ENCODE peak calls at places on chromosomes 7 and 10, in eight cellular contexts. O is heart right ventricle, A is tibial artery, B is IMR-90, E is ovary, Y is T-helper 17 cell, S is neural progenitor cell, L is right cardiac atrium. J is an unnamed sample.
A peak's percentile ranks its signal among the peaks of the same experiment; 100 is the strongest.

GRCh38 chr7:94559972-94560371 is 50.4 kb downstream of the CASD1 start:
- DNase-seq in B (no peak), O (no peak), E (no peak), L (no peak), S (no peak), A (no peak), Y (no peak), J (no peak)

GRCh38 chr10:73810735-73811465 is 498 bp downstream of the NDST2 start:
- DNase-seq in A (no peak), Y (peak; percentile 57), S (peak; percentile 61), L (peak; percentile 46), B (no peak), O (peak; percentile 27), E (peak; percentile 56), J (no peak)

GRCh38 chr10:634256-634655 is 55.2 kb downstream of the DIP2C start:
- DNase-seq in B (peak; percentile 36), L (no peak), S (no peak), E (no peak), Y (no peak), A (peak; percentile 57), O (no peak), J (no peak)

GRCh38 chr7:132755538-132756481 is 179.5 kb upstream of the PLXNA4 start:
- DNase-seq in Y (no peak), B (no peak), L (no peak), S (no peak), A (no peak), E (no peak), O (no peak), J (peak; percentile 34)

GRCh38 chr10:58189269-58189668 is 78.4 kb downstream of the IPMK start:
- DNase-seq in O (no peak), B (peak; percentile 76), A (no peak), L (no peak), Y (no peak), E (no peak), S (no peak), J (no peak)

GRCh38 chr10:70328987-70329386 is 45.2 kb upstream of the NPFFR1 start:
- DNase-seq in Y (no peak), O (no peak), E (no peak), A (no peak), L (no peak), B (peak; percentile 28), S (no peak), J (no peak)

GRCh38 chr10:131673396-131673795 is 227.4 kb upstream of the PPP2R2D start:
- DNase-seq in A (no peak), B (no peak), E (no peak), Y (no peak), L (no peak), O (no peak), S (no peak), J (no peak)

GRCh38 chr7:41900532-41900931 is 197.6 kb upstream of the INHBA start:
- DNase-seq in S (no peak), A (no peak), O (no peak), E (no peak), L (no peak), Y (no peak), B (no peak), J (no peak)

GRCh38 chr7:30682131-30683083 is at the start of gene CRHR2:
- DNase-seq in S (peak; percentile 78), L (no peak), E (peak; percentile 40), B (no peak), Y (no peak), O (peak; percentile 19), A (no peak), J (peak; percentile 13)

GRCh38 chr10:49106451-49106850 is 8.9 kb downstream of the VSTM4 start:
- DNase-seq in S (no peak), B (no peak), L (peak; percentile 64), E (no peak), A (peak; percentile 91), O (peak; percentile 38), Y (no peak), J (peak; percentile 67)

GRCh38 chr7:98456851-98457250 is 56.0 kb upstream of the BAIAP2L1 start:
- DNase-seq in Y (no peak), A (no peak), B (no peak), S (no peak), O (no peak), E (no peak), L (no peak), J (no peak)

GRCh38 chr7:40298421-40298820 is 163.6 kb downstream of the SUGCT start:
- DNase-seq in A (no peak), E (no peak), B (peak; percentile 73), L (no peak), Y (no peak), O (no peak), S (no peak), J (no peak)

GRCh38 chr10:48604039-48604407 is 850 bp downstream of the ARHGAP22 start:
- DNase-seq in S (no peak), E (no peak), A (peak; percentile 52), Y (no peak), L (no peak), O (no peak), B (no peak), J (no peak)

GRCh38 chr7:92833766-92834605 is 2.4 kb downstream of the CDK6 start:
- DNase-seq in L (peak; percentile 79), A (peak; percentile 91), O (peak; percentile 86), S (peak; percentile 78), E (peak; percentile 78), Y (peak; percentile 69), B (peak; percentile 78), J (peak; percentile 89)

GRCh38 chr7:63045575-63045974 is 953.1 kb upstream of the ZNF722 start:
- DNase-seq in B (no peak), O (no peak), S (no peak), L (no peak), A (no peak), Y (no peak), E (no peak), J (no peak)

GRCh38 chr7:63042730-63043511 is 955.7 kb upstream of the ZNF722 start:
- DNase-seq in E (no peak), A (no peak), O (no peak), S (no peak), L (no peak), B (no peak), Y (no peak), J (no peak)

GRCh38 chr7:63041786-63042185 is 956.9 kb upstream of the ZNF722 start:
- DNase-seq in S (no peak), Y (no peak), O (no peak), A (no peak), L (no peak), E (no peak), B (no peak), J (no peak)

GRCh38 chr7:63044721-63045120 is 953.9 kb upstream of the ZNF722 start:
- DNase-seq in Y (no peak), L (no peak), B (no peak), O (no peak), A (no peak), S (no peak), E (no peak), J (no peak)

GRCh38 chr7:63043657-63044543 is 954.7 kb upstream of the ZNF722 start:
- DNase-seq in A (no peak), L (no peak), Y (no peak), B (no peak), S (no peak), E (no peak), O (no peak), J (peak; percentile 5)
- H3K9me3 ChIP-seq in A (peaks cover 4% of the 10 kb centered on the region), L (peaks cover 4% of the 10 kb centered on the region), Y (peaks cover 3% of the 10 kb centered on the region), B (peaks cover 58% of the 10 kb centered on the region), S (peaks cover 57% of the 10 kb centered on the region), E (no peaks in the 10 kb centered on the region), O (no peaks in the 10 kb centered on the region), J (no peaks in the 10 kb centered on the region)

DNA sequence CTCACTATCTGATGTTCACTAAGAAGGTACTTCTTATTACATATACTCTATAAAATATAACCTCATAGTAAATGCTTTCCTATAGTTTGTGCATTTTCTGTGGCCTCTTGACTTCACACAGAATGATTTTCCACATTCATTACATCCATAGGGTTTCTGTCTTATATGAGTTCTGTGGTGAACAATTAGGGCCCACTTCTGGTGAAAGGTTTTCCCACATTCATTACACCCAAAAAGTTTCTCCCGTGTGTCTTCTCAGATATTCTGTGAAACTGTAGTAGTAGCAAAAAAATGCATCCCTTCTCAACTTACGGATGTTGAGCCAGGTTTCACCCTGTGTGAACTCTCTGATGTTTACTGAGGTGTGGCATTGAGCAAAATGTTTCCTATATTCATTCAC is 119.3 kb downstream of the ZNF33B start:
- DNase-seq in O (no peak), A (no peak), S (no peak), Y (no peak), L (no peak), E (no peak), B (no peak), J (no peak)
- H3K9me3 ChIP-seq in O (peaks cover 89% of the 10 kb centered on the region), A (peaks cover 100% of the 10 kb centered on the region), S (peaks cover 85% of the 10 kb centered on the region), Y (peaks cover 35% of the 10 kb centered on the region), L (peaks cover 12% of the 10 kb centered on the region), E (peaks cover 40% of the 10 kb centered on the region), B (peaks cover 48% of the 10 kb centered on the region), J (no peaks in the 10 kb centered on the region)

DNA sequence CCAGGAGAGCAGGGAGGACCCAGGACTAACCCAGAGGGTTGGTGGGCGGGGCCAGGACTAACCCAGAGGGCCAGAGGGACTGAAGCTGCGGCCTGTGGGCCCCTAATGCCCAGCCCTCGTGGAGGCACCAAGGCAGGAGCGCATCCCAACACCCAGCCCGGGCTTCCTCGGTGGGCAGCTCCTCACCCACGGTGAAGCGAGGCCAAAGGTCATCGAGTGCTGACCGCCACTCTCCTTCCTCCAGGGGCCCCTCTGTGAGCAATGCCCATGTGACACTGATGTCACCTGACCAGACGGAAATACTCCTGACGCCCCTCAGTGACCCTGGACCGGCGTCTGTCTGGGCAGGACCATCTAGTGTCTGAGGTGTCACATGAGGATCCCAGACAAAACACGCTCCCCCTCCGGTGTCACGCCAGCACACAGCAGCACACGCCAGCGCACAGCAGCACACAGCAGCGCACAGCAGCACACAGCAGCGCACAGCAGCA is 28.7 kb upstream of the GPR146 start:
- DNase-seq in Y (no peak), E (no peak), A (no peak), B (no peak), L (no peak), O (no peak), S (no peak), J (no peak)
- H3K9me3 ChIP-seq in Y (no peaks in the 10 kb centered on the region), E (no peaks in the 10 kb centered on the region), A (no peaks in the 10 kb centered on the region), B (no peaks in the 10 kb centered on the region), L (no peaks in the 10 kb centered on the region), O (no peaks in the 10 kb centered on the region), S (no peaks in the 10 kb centered on the region), J (no peaks in the 10 kb centered on the region)

DNA sequence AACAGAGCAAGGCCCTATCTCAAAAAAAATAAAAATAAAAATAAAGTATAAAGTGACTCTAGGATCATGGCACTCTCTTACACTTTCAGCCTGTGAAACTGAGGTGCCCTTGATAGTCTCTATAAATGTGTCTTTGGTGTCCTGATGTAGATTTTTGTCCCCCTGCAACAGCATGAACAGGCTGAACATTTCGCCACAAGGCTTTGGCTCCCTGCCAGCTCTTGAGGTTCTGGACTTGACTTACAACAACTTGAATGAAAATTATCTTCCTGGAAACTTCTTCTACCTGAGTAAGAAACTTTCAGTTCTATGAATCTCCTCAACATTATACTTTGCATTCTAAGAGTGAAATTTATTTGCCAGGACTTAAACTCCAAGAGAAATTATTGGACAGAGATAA is 48.1 kb upstream of the BMS1 start:
- DNase-seq in O (no peak), L (peak; percentile 20), Y (no peak), S (no peak), B (no peak), E (no peak), A (no peak), J (peak; percentile 55)
- H3K9me3 ChIP-seq in O (no peaks in the 10 kb centered on the region), L (no peaks in the 10 kb centered on the region), Y (no peaks in the 10 kb centered on the region), S (no peaks in the 10 kb centered on the region), B (no peaks in the 10 kb centered on the region), E (no peaks in the 10 kb centered on the region), A (no peaks in the 10 kb centered on the region), J (no peaks in the 10 kb centered on the region)